ENCODE peak calls at places on chromosomes 6 and 20, in five cellular contexts. I is pancreas, W is ascending aorta, E is HCT116, K is astrocyte. Q is an unnamed sample.

GRCh38 chr6:51684603-51685002 is 402.8 kb downstream of the PKHD1 start:
- DNase-seq in I (no peak), W (no peak), E (no peak), K (no peak), Q (no peak)

GRCh38 chr20:25277051-25277801 is 29.3 kb downstream of the PYGB start:
- DNase-seq in I (peak; percentile 49), W (peak; percentile 58), E (no peak), K (no peak), Q (no peak)

GRCh38 chr6:31163922-31164321 is 5.5 kb downstream of the TCF19 start:
- DNase-seq in I (no peak), W (no peak), E (peak; percentile 13), K (no peak), Q (no peak)

GRCh38 chr20:38726849-38727601 is 2.7 kb downstream of the SLC32A1 start:
- DNase-seq in I (peak; percentile 71), W (no peak), E (no peak), K (no peak), Q (peak; percentile 32)

GRCh38 chr6:42255050-42255449 is 37.4 kb upstream of the MRPS10 start:
- DNase-seq in I (no peak), W (no peak), E (no peak), K (no peak), Q (no peak)

GRCh38 chr6:55794136-55794812 is 81.1 kb downstream of the BMP5 start:
- DNase-seq in I (no peak), W (no peak), E (no peak), K (peak; percentile 75), Q (no peak)

GRCh38 chr20:22513574-22513973 is 70.8 kb downstream of the FOXA2 start:
- DNase-seq in I (no peak), W (no peak), E (no peak), K (no peak), Q (no peak)

GRCh38 chr6:32188381-32189081 is 1.5 kb downstream of the PBX2 start:
- DNase-seq in I (no peak), W (no peak), E (no peak), K (peak; percentile 10), Q (no peak)

GRCh38 chr20:48223715-48224114 is 438.4 kb upstream of the SULF2 start:
- DNase-seq in I (no peak), W (no peak), E (no peak), K (no peak), Q (no peak)

GRCh38 chr20:43584448-43585138 is 6.1 kb upstream of the IFT52 start:
- DNase-seq in I (no peak), W (no peak), E (no peak), K (peak; percentile 82), Q (peak; percentile 57)

GRCh38 chr6:5684320-5684719 is 322.4 kb downstream of the NRN1 start:
- DNase-seq in I (no peak), W (no peak), E (no peak), K (peak; percentile 39), Q (no peak)

GRCh38 chr6:3139090-3139903 is 18.0 kb downstream of the TUBB2A start:
- DNase-seq in I (peak; percentile 58), W (peak; percentile 72), E (no peak), K (peak; percentile 53), Q (peak; percentile 50)

GRCh38 chr20:8670900-8671229 is 398.0 kb upstream of the PLCB4 start:
- DNase-seq in I (no peak), W (no peak), E (no peak), K (no peak), Q (peak; percentile 71)

GRCh38 chr6:38348366-38348765 is 291.4 kb downstream of the BTBD9 start:
- DNase-seq in I (no peak), W (no peak), E (no peak), K (no peak), Q (no peak)

GRCh38 chr20:50292324-50293243 is 102.0 kb downstream of the CEBPB start:
- DNase-seq in I (peak; percentile 93), W (peak; percentile 93), E (no peak), K (peak; percentile 95), Q (peak; percentile 97)

GRCh38 chr20:63035284-63036185 is 28.8 kb upstream of the BHLHE23 start:
- DNase-seq in I (peak; percentile 51), W (no peak), E (no peak), K (no peak), Q (no peak)

GRCh38 chr6:113299526-113299925 is 557.6 kb upstream of the MARCKS start:
- DNase-seq in I (no peak), W (no peak), E (no peak), K (no peak), Q (no peak)

GRCh38 chr6:3311798-3312197 is 53.1 kb downstream of the PSMG4 start:
- DNase-seq in I (no peak), W (no peak), E (no peak), K (no peak), Q (no peak)

GRCh38 chr6:33417903-33418689 is at the start of gene CUTA:
- DNase-seq in I (peak; percentile 95), W (peak; percentile 100), E (peak; percentile 99), K (peak; percentile 100), Q (peak; percentile 99)

GRCh38 chr6:75563032-75563431 is 38.6 kb upstream of the SENP6 start:
- DNase-seq in I (no peak), W (no peak), E (peak; percentile 48), K (peak; percentile 16), Q (peak; percentile 9)

GRCh38 chr20:10965936-10966470 is 292.2 kb upstream of the JAG1 start:
- DNase-seq in I (no peak), W (no peak), E (no peak), K (peak; percentile 18), Q (no peak)

GRCh38 chr6:83192456-83192855 is 609 bp downstream of the PGM3 start:
- DNase-seq in I (no peak), W (no peak), E (no peak), K (peak; percentile 8), Q (no peak)

GRCh38 chr6:158416841-158417759 is 104.8 kb downstream of the TULP4 start:
- DNase-seq in I (no peak), W (no peak), E (no peak), K (peak; percentile 54), Q (no peak)

GRCh38 chr20:35463455-35464300 is 8.3 kb downstream of the CEP250 start:
- DNase-seq in I (no peak), W (no peak), E (peak; percentile 40), K (peak; percentile 41), Q (peak; percentile 22)

GRCh38 chr6:46465294-46466165 is 25.7 kb downstream of the RCAN2 start:
- DNase-seq in I (no peak), W (no peak), E (no peak), K (no peak), Q (no peak)

GRCh38 chr6:29964904-29965872 is 22.9 kb downstream of the HLA-A start:
- DNase-seq in I (peak; percentile 71), W (peak; percentile 90), E (peak; percentile 73), K (peak; percentile 81), Q (peak; percentile 88)

GRCh38 chr6:158286413-158286812 is 25.9 kb upstream of the TULP4 start:
- DNase-seq in I (no peak), W (no peak), E (no peak), K (peak; percentile 88), Q (no peak)

GRCh38 chr6:92124126-92124525 is 1295.2 kb downstream of the EPHA7 start:
- DNase-seq in I (no peak), W (no peak), E (no peak), K (peak; percentile 47), Q (peak; percentile 40)

GRCh38 chr20:50151034-50151743 is 2.3 kb downstream of the PEDS1 start:
- DNase-seq in I (no peak), W (no peak), E (no peak), K (no peak), Q (no peak)

DNA sequence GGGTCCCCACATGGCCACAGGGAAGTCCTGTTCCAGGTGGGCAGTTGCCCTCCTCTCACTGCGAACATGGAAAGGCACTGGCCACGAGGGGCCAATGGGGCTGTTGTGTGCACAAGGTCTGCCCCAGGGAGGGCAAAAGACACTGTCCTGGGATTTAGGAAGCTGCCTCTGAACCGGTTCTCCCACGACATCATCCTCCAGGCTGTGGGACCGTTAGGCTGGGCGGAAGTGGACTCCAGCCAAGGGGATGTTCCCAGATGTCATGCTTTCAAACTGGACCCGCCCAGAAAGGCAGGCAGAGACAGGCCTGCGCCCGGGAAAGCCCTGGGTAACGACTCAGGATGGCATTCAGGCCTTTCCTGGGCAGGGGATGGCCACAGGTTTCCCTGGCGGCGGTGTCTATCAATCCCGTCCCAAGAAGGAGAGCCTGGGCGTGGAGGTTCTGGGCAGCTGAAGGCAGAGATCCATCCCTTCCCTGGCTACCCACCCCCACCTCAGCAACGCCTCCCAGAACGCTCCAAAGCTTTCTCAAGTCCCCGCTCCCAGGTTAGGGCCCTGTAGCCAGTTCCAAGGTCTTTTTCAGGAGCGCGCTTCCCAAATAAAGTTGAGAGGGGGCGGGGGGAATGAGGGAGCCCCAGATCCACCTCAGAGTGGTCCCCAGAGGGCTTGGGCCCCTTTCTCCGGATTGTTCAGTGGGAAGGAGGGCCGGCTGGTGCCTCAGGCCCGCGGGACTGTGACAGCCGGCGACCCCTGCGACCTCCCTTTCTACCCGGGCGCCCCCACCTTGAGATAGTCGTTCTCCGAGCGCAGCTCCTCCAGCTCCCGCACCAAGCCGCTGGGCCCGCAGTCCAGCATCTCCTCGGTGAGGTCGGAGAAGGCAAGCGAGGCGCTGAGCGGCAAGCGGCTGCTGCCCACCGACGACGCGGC is 13.8 kb upstream of the TLDC2 start:
- DNase-seq in I (peak; percentile 65), W (peak; percentile 91), E (peak; percentile 42), K (peak; percentile 66), Q (peak; percentile 98)
- H3K4me3 ChIP-seq in I (no peak overlapping the region), W (peak overlapping the region; percentile 92), E (peak overlapping the region; percentile 62), K (peak overlapping the region; percentile 78), Q (peak overlapping the region; percentile 86)

GRCh38 chr6:35085359-35086281 is 55.5 kb downstream of the TCP11 start:
- DNase-seq in I (peak; percentile 47), W (peak; percentile 52), E (no peak), K (no peak), Q (no peak)
- H3K36me3 ChIP-seq in I (peaks cover 56% of the 10 kb centered on the region), W (peaks cover 83% of the 10 kb centered on the region), E (no peaks in the 10 kb centered on the region), K (no peaks in the 10 kb centered on the region), Q (peaks cover 39% of the 10 kb centered on the region)

GRCh38 chr6:26305097-26305841 is 59.7 kb upstream of the BTN3A2 start:
- DNase-seq in I (no peak), W (no peak), E (peak; percentile 80), K (peak; percentile 82), Q (peak; percentile 72)
- H3K4me3 ChIP-seq in I (no peak overlapping the region), W (peak overlapping the region; percentile 64), E (peak overlapping the region; percentile 49), K (peak overlapping the region; percentile 52), Q (peak overlapping the region; percentile 53)

DNA sequence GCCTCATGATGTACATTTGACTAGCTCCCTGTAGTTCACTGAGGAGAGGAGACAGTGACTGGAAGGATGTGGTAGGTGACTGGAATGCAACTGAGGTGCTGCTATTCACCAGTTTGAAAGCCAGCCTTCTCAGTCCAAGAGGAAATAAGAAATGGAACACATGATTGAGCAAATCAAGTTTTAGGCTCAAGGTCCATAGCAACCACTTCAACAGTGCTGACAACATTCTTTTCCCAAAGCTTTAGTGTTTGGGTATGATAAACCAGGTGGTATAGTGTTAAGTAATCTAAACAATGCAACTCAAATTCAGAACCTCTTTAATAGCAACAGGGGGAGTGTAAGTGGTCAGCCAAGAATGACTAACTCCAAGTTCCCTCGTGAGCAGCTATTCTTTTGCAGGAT is 9.2 kb downstream of the ZHX3 start:
- DNase-seq in I (no peak), W (no peak), E (no peak), K (peak; percentile 90), Q (peak; percentile 16)
- H3K36me3 ChIP-seq in I (no peaks in the 10 kb centered on the region), W (no peaks in the 10 kb centered on the region), E (no peaks in the 10 kb centered on the region), K (peaks cover 7% of the 10 kb centered on the region), Q (peaks cover 17% of the 10 kb centered on the region)

GRCh38 chr6:6851862-6852261 is 255.9 kb upstream of the RREB1 start:
- DNase-seq in I (no peak), W (no peak), E (no peak), K (no peak), Q (no peak)
- H3K4me3 ChIP-seq in I (no peak overlapping the region), W (no peak overlapping the region), E (no peak overlapping the region), K (no peak overlapping the region), Q (no peak overlapping the region)

Q was measured in MG63.